ENCODE peak calls at places on chromosome 1, in four cellular contexts. J is H1, R is GM12878, G is HepG2. N is an unnamed sample.

GRCh38 chr1:247496581-247497285 is 38.8 kb upstream of the OR2B11 start:
- DNase-seq in J (no peak), R (no peak), G (no peak), N (no peak)

GRCh38 chr1:212630159-212630900 is 21.8 kb downstream of the ATF3 start:
- DNase-seq in J (peak), R (no peak), G (peak), N (no peak)

GRCh38 chr1:57712846-57713245 is 289.0 kb upstream of the DAB1 start:
- DNase-seq in J (no peak), R (no peak), G (no peak), N (no peak)

GRCh38 chr1:39657402-39657801 is 14.5 kb downstream of the NT5C1A start:
- DNase-seq in J (no peak), R (no peak), G (no peak), N (no peak)

GRCh38 chr1:25109527-25109926 is 122.8 kb downstream of the SYF2 start:
- DNase-seq in J (no peak), R (no peak), G (no peak), N (no peak)

GRCh38 chr1:164748253-164748899 is 189.4 kb downstream of the PBX1 start:
- DNase-seq in J (no peak), R (no peak), G (peak), N (no peak)

GRCh38 chr1:2855206-2856075 is 53.9 kb upstream of the TTC34 start:
- DNase-seq in J (no peak), R (no peak), G (no peak), N (no peak)

GRCh38 chr1:53519412-53519811 is 60.2 kb downstream of the DMRTB1 start:
- DNase-seq in J (no peak), R (no peak), G (no peak), N (no peak)

GRCh38 chr1:3746389-3746783 is 5.9 kb upstream of the CCDC27 start:
- DNase-seq in J (peak), R (no peak), G (no peak), N (no peak)

GRCh38 chr1:62295921-62296451 is 23.2 kb downstream of the KANK4 start:
- DNase-seq in J (no peak), R (peak), G (no peak), N (peak)

GRCh38 chr1:77200297-77200696 is 18.9 kb downstream of the PIGK start:
- DNase-seq in J (no peak), R (no peak), G (no peak), N (no peak)

GRCh38 chr1:108556079-108556478 is 3.8 kb upstream of the EEIG2 start:
- DNase-seq in J (no peak), R (no peak), G (no peak), N (no peak)

GRCh38 chr1:117735045-117735992 is 129.5 kb downstream of the TENT5C start:
- DNase-seq in J (no peak), R (peak), G (peak), N (no peak)

GRCh38 chr1:81635816-81636215 is 164.9 kb upstream of the ADGRL2 start:
- DNase-seq in J (no peak), R (no peak), G (no peak), N (no peak)

GRCh38 chr1:38919075-38919474 is 22.6 kb downstream of the RHBDL2 start:
- DNase-seq in J (no peak), R (no peak), G (peak), N (no peak)

GRCh38 chr1:55255901-55256300 is 40.7 kb upstream of the USP24 start:
- DNase-seq in J (no peak), R (no peak), G (no peak), N (no peak)

GRCh38 chr1:4962836-4963235 is 308.4 kb downstream of the AJAP1 start:
- DNase-seq in J (no peak), R (no peak), G (no peak), N (no peak)

GRCh38 chr1:171142081-171142450 is 43.0 kb upstream of the FMO2 start:
- DNase-seq in J (no peak), R (no peak), G (peak), N (no peak)

GRCh38 chr1:13930151-13930550 is 230.2 kb downstream of the PRDM2 start:
- DNase-seq in J (peak), R (no peak), G (peak), N (no peak)

GRCh38 chr1:22710688-22711024 is at the start of gene EPHB2:
- DNase-seq in J (peak), R (no peak), G (no peak), N (no peak)

GRCh38 chr1:26922901-26923300 is 1.4 kb downstream of the NUDC start:
- DNase-seq in J (no peak), R (no peak), G (peak), N (no peak)

GRCh38 chr1:207917086-207917485 is 6.2 kb upstream of the CD34 start:
- DNase-seq in J (no peak), R (no peak), G (no peak), N (no peak)

GRCh38 chr1:239810071-239810481 is 281.6 kb upstream of the FMN2 start:
- DNase-seq in J (no peak), R (no peak), G (no peak), N (no peak)

GRCh38 chr1:177170756-177171535 is at the start of gene BRINP2:
- DNase-seq in J (peak), R (no peak), G (no peak), N (no peak)

DNA sequence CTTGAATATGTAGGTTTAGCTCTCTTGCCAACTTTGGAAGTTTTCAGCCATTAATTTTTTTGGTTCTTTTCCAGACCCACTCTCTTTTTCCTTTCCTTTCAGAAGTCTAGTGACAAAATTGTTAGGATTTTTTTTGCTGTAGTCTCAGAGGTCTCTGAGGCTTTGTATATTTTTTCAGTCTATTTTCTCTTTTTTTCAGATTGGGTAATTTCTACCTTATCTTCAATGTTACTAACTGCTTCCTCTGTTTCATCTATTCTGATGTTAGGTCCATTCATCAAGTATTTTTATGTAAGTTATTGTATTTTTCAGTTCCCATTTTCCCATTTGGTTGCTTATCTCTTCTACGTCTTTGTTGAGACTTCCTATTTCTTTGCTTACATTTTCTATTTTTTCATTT is 15.7 kb downstream of the RGS2 start:
- DNase-seq in J (no peak), R (no peak), G (no peak), N (no peak)
- TF ChIP-seq POLR2AphosphoS5 in J (no peak), R (no peak), G (no peak), N (no peak)

GRCh38 chr1:115213130-115213529 is 123.8 kb upstream of the TSPAN2 start:
- DNase-seq in J (no peak), R (no peak), G (no peak), N (no peak)
- H3K9ac ChIP-seq in J (no peak), R (no peak), G (no peak), N (no peak)

GRCh38 chr1:111990878-111991760 is 1.7 kb upstream of the KCND3 start:
- DNase-seq in J (peak), R (no peak), G (peak), N (peak)
- TF ChIP-seq EZH2 in J (peak), R (no peak), G (no peak), N (no peak)

GRCh38 chr1:168365719-168366474 is 85.2 kb downstream of the TBX19 start:
- DNase-seq in J (no peak), R (no peak), G (peak), N (no peak)
- TF ChIP-seq POLR2AphosphoS5 in J (no peak), R (no peak), G (no peak), N (no peak)

DNA sequence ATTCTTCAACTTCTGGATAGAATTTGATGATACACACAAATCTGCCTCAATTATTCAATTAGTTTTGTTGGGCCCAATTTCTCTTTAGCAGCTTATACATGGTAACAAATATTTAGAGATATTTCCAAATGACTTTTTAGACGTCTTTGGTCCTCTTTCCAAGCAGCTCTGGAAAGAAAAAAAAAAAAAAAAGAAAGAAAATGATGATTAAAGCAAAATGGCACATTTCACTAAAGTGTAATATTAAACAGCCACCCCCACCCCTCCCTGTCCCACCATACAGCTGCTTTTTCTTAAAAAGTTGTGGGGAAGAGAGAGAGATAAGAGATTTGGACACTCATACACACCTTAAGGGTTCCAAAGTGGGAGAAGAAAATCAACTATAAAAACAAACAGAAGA is 977 bp downstream of the METTL18 start:
- DNase-seq in J (no peak), R (no peak), G (no peak), N (no peak)
- H3K9ac ChIP-seq in J (peak), R (peak), G (peak), N (peak)

GRCh38 chr1:46394872-46395465 is 852 bp downstream of the FAAH start:
- DNase-seq in J (no peak), R (no peak), G (no peak), N (no peak)
- TF ChIP-seq EZH2 in J (no peak), R (no peak), G (no peak), N (no peak)

DNA sequence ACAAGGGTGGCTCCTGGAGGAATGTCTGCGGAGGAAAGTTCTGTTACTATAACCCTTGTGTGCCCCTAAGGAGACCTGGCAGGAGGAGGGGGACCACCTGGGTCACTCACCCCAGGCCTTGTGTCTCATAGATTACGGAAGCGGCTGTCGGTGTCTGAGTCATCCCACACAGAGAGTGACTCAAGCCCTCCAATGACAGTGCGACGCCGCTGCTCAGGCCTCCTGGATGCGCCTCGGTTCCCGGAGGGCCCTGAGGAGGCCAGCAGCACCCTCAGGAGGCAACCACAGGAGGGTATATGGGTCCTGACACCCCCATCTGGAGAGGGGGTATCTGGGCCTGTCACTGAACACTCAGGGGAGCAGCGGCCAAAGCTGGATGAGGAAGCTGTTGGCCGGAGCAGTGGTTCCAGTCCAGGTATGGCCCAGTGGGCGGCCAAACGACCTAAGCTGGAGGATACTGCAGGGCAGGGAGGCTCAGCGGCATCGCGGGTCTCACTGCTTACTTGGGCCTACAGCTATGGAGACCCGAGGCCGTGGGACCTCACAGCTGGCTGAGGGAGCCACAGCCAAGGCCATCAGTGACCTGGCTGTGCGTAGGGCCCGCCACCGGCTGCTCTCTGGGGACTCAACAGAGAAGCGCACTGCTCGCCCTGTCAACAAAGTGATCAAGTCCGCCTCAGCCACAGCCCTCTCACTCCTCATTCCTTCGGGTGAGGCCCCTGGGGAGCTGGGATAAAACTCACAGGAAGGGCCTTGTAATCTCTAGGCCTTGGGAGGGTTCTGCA is 101.4 kb downstream of the PIK3R3 start:
- DNase-seq in J (no peak), R (no peak), G (no peak), N (no peak)
- TF ChIP-seq POLR2AphosphoS5 in J (no peak), R (no peak), G (no peak), N (peak)

GRCh38 chr1:237013608-237014007 is 9.4 kb upstream of the MT1HL1 start:
- DNase-seq in J (no peak), R (no peak), G (no peak), N (no peak)
- H3K9ac ChIP-seq in J (no peak), R (no peak), G (no peak), N (no peak)

DNA sequence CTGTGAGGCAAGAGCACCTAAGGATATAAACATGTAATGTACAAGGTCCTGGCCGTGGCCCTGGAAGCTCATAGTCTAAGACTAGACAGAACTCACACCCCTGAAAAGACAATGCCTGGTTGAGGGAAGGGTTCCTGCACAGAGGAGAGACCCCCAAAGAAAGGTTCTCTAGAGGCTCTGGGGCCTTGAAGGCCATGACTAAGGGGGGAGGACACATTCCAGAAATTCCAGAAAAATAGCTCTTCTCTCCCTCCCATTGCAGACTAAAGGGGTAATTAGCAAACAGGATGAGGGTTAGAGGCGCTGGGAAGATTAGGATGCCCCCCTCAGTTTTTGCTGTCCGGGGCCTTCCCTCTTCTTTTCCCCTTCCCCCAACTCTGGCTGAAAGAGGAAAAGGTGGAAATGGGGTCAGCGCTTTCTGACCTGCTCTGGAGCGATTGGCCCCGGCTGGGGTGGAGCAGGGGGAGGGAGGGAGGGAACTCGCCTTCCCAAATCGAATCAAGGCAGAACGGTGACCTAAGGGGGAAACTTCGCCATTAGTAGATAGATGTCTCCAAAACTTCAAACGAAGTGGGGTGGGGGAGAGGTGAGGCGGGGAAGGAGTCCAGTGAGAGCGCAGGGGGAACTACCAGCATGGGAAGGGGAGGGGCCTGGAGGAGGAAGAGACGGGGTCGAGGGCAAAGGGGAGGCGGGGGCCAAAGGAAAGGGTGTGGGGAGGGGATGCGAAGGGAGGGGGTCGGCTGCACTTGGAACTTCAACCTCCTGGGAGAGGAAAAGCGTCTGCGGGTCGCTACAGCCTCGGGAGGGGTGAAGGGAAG is 11.8 kb downstream of the PAX7 start:
- DNase-seq in J (peak), R (no peak), G (no peak), N (no peak)
- TF ChIP-seq EZH2 in J (no peak), R (no peak), G (no peak), N (no peak)

GRCh38 chr1:43819354-43819753 is 112.0 kb downstream of the ST3GAL3 start:
- DNase-seq in J (no peak), R (no peak), G (no peak), N (no peak)

GRCh38 chr1:43824795-43825194 is 108.8 kb upstream of the ARTN start:
- DNase-seq in J (no peak), R (no peak), G (no peak), N (no peak)

GRCh38 chr1:43821471-43821870 is 112.1 kb upstream of the ARTN start:
- DNase-seq in J (no peak), R (no peak), G (no peak), N (no peak)

GRCh38 chr1:43818691-43819090 is 111.4 kb downstream of the ST3GAL3 start:
- DNase-seq in J (no peak), R (no peak), G (no peak), N (no peak)

DNA sequence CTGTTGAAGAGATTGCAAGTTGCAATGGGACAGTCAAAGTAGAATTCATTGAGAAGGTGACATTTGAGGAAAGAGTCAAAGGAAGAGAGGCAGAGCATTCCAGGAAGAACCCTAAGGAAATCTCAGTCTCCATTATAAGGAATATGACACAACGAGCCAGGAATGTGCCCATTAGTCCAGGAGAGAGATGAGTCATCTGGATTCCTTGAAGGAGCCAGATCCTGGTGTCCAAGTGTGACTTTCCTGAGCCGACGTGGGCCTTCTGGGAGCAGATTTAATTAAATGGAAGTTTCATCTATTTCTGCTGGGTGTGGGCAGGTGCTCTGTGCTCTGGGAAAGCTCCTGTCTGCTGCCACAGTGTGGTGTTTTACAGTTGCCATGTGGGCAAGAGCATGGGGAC is 111.6 kb upstream of the ARTN start:
- DNase-seq in J (no peak), R (no peak), G (no peak), N (no peak)
- TF ChIP-seq POLR2AphosphoS5 in J (no peak), R (no peak), G (no peak), N (no peak)